ENCODE peak calls at places on chromosomes 13 and 19, in five cellular contexts. O, X, T, A and F are unnamed samples.

GRCh38 chr13:43516401-43516826 is 270.4 kb downstream of the ENOX1 start:
- DNase-seq in A (no peak), T (no peak), X (peak), O (peak), F (peak)

GRCh38 chr13:111395511-111396393 is 75.3 kb downstream of the TEX29 start:
- DNase-seq in X (no peak), A (no peak), O (no peak), T (no peak), F (no peak)

GRCh38 chr19:17751103-17751911 is at the start of gene FCHO1:
- DNase-seq in A (no peak), X (no peak), O (no peak), T (peak), F (no peak)

GRCh38 chr13:66462187-66462586 is 767.9 kb downstream of the PCDH9 start:
- DNase-seq in X (no peak), O (no peak), A (no peak), T (no peak), F (no peak)

GRCh38 chr13:51645154-51645650 is 60.9 kb downstream of the WDFY2 start:
- DNase-seq in O (peak), A (no peak), X (peak), T (no peak), F (peak)

GRCh38 chr13:24692541-24692940 is 12.3 kb downstream of the ATP12A start:
- DNase-seq in O (peak), A (no peak), T (no peak), X (peak), F (peak)

GRCh38 chr13:98752111-98752941 is at the start of gene SLC15A1:
- DNase-seq in X (no peak), T (no peak), A (peak), O (no peak), F (no peak)

GRCh38 chr13:106568225-106569003 is 477 bp upstream of the ARGLU1 start:
- DNase-seq in A (no peak), X (no peak), T (no peak), O (no peak), F (no peak)

GRCh38 chr19:19458110-19458816 is 52.8 kb downstream of the GATAD2A start:
- DNase-seq in X (no peak), A (no peak), O (no peak), T (no peak), F (no peak)

GRCh38 chr13:40230833-40231266 is 435.6 kb downstream of the FOXO1 start:
- DNase-seq in T (no peak), A (no peak), O (no peak), X (peak), F (peak)

GRCh38 chr19:48450441-48450840 is 4.7 kb downstream of the GRWD1 start:
- DNase-seq in X (no peak), T (no peak), A (no peak), O (no peak), F (no peak)

GRCh38 chr19:3263866-3264265 is 39.4 kb downstream of the CELF5 start:
- DNase-seq in T (no peak), X (no peak), A (no peak), O (no peak), F (no peak)

GRCh38 chr13:20383058-20383457 is 142.6 kb downstream of the CRYL1 start:
- DNase-seq in X (no peak), A (no peak), O (no peak), T (no peak), F (no peak)

GRCh38 chr13:101515504-101515903 is 63.0 kb downstream of the ITGBL1 start:
- DNase-seq in O (no peak), X (no peak), T (no peak), A (no peak), F (no peak)

GRCh38 chr19:55484571-55485438 is at the start of gene NAT14:
- DNase-seq in T (peak), X (peak), A (peak), O (peak), F (peak)

GRCh38 chr19:43532571-43532961 is 422 bp upstream of the ZNF575 start:
- DNase-seq in X (no peak), T (no peak), A (no peak), O (no peak), F (peak)

GRCh38 chr13:38582133-38582532 is 104.7 kb upstream of the FREM2 start:
- DNase-seq in O (peak), X (peak), T (no peak), A (peak), F (peak)

GRCh38 chr13:42561752-42562467 is 12.0 kb upstream of the TNFSF11 start:
- DNase-seq in O (no peak), T (no peak), X (no peak), A (no peak), F (peak)

GRCh38 chr19:7434391-7434790 is 54.4 kb downstream of the PEX11G start:
- DNase-seq in O (no peak), A (no peak), X (no peak), T (no peak), F (no peak)

GRCh38 chr13:40170982-40171381 is 495.5 kb downstream of the FOXO1 start:
- DNase-seq in A (no peak), T (no peak), X (no peak), O (no peak), F (no peak)

GRCh38 chr13:75365724-75366173 is 116.2 kb downstream of the TBC1D4 start:
- DNase-seq in O (peak), X (peak), A (no peak), T (no peak), F (no peak)

GRCh38 chr19:55368701-55369563 is 1.3 kb downstream of the IL11 start:
- DNase-seq in T (no peak), O (peak), A (peak), X (peak), F (peak)

GRCh38 chr13:40624338-40624737 is 42.1 kb downstream of the FOXO1 start:
- DNase-seq in A (no peak), T (no peak), O (peak), X (peak), F (peak)

GRCh38 chr19:55436847-55437246 is 6.3 kb downstream of the SHISA7 start:
- DNase-seq in X (no peak), T (no peak), O (no peak), A (no peak), F (no peak)

GRCh38 chr19:16143399-16144215 is at the start of gene HSH2D:
- DNase-seq in A (no peak), T (peak), O (no peak), X (no peak), F (no peak)

GRCh38 chr13:42729857-42730402 is 51.5 kb upstream of the FAM216B start:
- DNase-seq in T (no peak), O (no peak), X (no peak), A (no peak), F (no peak)

GRCh38 chr19:53308339-53308811 is 25.2 kb upstream of the ZNF845 start:
- DNase-seq in A (peak), T (peak), O (no peak), X (peak), F (peak)

GRCh38 chr13:110907951-110908898 is 6.6 kb downstream of the ANKRD10 start:
- DNase-seq in T (no peak), X (peak), O (peak), A (no peak), F (no peak)

GRCh38 chr13:25686831-25687495 is 315.2 kb downstream of the ATP8A2 start:
- DNase-seq in T (no peak), O (no peak), X (no peak), A (no peak), F (no peak)

GRCh38 chr19:51709575-51709974 is 14.2 kb downstream of the HAS1 start:
- DNase-seq in O (no peak), A (no peak), T (no peak), X (no peak), F (no peak)

GRCh38 chr13:49421391-49421790 is 22.5 kb downstream of the CAB39L start:
- DNase-seq in T (no peak), A (peak), O (no peak), X (peak), F (peak)

GRCh38 chr19:58394821-58395219 is 636 bp upstream of the RNF225 start:
- DNase-seq in A (no peak), O (no peak), X (no peak), T (no peak), F (no peak)

DNA sequence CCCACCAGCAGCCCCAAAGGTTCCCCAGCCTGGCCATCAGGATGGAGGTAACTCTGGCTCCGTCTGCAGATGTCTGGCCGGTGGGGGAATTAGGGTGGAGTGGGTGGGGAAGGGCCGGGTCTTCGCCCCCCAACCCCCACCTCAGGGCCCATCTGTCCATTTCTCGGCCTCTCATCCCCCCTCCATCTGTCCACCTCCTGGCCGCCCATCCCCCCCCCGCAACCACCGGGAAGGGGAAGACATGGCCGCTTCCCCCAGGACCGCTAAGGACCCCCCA is 833 bp downstream of the LRFN1 start:
- DNase-seq in X (no peak), A (no peak), T (no peak), O (no peak), F (no peak)
- H3K4me3 ChIP-seq in X (peak), A (peak), T (peak), O (peak), F (peak)

DNA sequence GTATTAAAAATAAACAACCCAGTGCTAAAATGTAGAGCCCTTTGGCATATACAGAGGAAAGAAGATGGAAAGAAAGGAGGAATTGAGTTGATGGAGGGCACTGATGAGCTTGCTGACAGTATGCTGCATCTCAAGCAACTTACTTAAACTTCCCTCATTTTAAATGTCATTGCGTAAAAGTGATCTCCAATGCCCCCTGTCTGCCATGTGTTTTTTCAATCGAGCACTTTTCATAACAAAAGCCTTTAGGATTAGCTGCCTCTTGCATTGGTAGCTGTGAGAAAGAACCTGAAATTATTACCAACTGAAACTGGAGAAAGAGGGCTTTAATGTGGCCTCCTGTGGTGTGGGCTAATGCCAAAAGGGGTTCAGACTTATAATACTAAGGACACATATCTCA is 541.6 kb downstream of the SUCLA2 start:
- DNase-seq in X (peak), O (peak), A (peak), T (no peak), F (peak)
- TF ChIP-seq CTCF in X (peak), O (peak), A (peak), T (no peak), F (peak)

GRCh38 chr13:67827992-67828391 is 597.9 kb upstream of the PCDH9 start:
- DNase-seq in X (no peak), T (no peak), O (no peak), A (no peak), F (no peak)

GRCh38 chr13:67833564-67833963 is 603.4 kb upstream of the PCDH9 start:
- DNase-seq in T (no peak), X (no peak), O (no peak), A (no peak), F (no peak)

DNA sequence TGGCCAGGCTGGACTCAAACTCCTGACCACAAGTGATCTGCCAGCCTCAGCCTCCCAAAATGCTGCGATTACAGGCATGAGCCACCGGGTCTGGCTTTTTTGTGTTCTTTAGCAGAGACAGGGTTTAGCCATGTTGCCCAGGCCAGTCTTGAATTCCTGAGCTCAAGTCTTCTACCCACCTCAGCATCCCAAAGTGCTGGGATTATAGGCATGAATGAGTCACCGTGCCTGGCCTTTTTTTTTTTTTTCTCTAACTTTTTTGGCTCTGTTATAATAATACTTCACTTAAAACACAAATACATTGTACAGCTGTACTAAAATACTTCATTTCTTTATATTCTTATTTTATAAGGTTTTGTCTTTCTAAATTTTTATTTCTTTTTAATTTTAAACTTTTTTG is 599.5 kb upstream of the PCDH9 start:
- DNase-seq in O (no peak), X (no peak), A (peak), T (no peak), F (no peak)
- H3K4me3 ChIP-seq in O (no peak), X (no peak), A (no peak), T (no peak), F (no peak)

GRCh38 chr13:99941086-99941485 is 30.5 kb downstream of the ZIC5 start:
- DNase-seq in T (no peak), X (no peak), O (no peak), A (no peak), F (no peak)

GRCh38 chr13:99931462-99931861 is 40.1 kb downstream of the ZIC5 start:
- DNase-seq in O (no peak), A (no peak), T (no peak), X (no peak), F (no peak)

GRCh38 chr13:99932912-99933311 is 38.7 kb downstream of the ZIC5 start:
- DNase-seq in O (no peak), A (no peak), X (no peak), T (no peak), F (no peak)

GRCh38 chr13:99930925-99931324 is 40.6 kb downstream of the ZIC5 start:
- DNase-seq in O (no peak), T (no peak), X (no peak), A (no peak), F (no peak)

GRCh38 chr13:99935772-99936171 is 35.8 kb downstream of the ZIC5 start:
- DNase-seq in T (no peak), A (no peak), O (no peak), X (no peak), F (no peak)
- TF ChIP-seq CTCF in T (no peak), A (peak), O (no peak), X (no peak), F (no peak)

GRCh38 chr19:32223595-32224370 is 121.6 kb upstream of the ZNF507 start:
- DNase-seq in A (peak), X (no peak), O (no peak), T (no peak), F (no peak)

GRCh38 chr19:32223106-32223505 is 122.3 kb upstream of the ZNF507 start:
- DNase-seq in A (no peak), T (no peak), X (no peak), O (no peak), F (no peak)

GRCh38 chr19:32227561-32228165 is 117.7 kb upstream of the ZNF507 start:
- DNase-seq in T (no peak), X (no peak), A (no peak), O (no peak), F (no peak)

GRCh38 chr19:32222594-32222993 is 122.8 kb upstream of the ZNF507 start:
- DNase-seq in T (no peak), A (no peak), X (no peak), O (no peak), F (no peak)

GRCh38 chr19:32224371-32225244 is 120.8 kb upstream of the ZNF507 start:
- DNase-seq in X (peak), A (peak), O (peak), T (peak), F (peak)
- H3K4me3 ChIP-seq in X (no peak), A (peak), O (peak), T (peak), F (peak)

GRCh38 chr13:47126432-47126831 is 229.6 kb upstream of the HTR2A start:
- DNase-seq in A (no peak), T (no peak), O (peak), X (peak), F (peak)
- TF ChIP-seq CTCF in A (peak), T (no peak), O (peak), X (peak), F (no peak)

GRCh38 chr19:5539431-5539833 is 28.3 kb downstream of the TINCR start:
- DNase-seq in A (peak), O (no peak), X (no peak), T (peak), F (no peak)
- H3K4me3 ChIP-seq in A (no peak), O (no peak), X (no peak), T (peak), F (no peak)

GRCh38 chr13:28056970-28057712 is 43.2 kb downstream of the FLT3 start:
- DNase-seq in A (no peak), O (no peak), X (no peak), T (no peak), F (no peak)

GRCh38 chr13:28056426-28056825 is 44.0 kb downstream of the FLT3 start:
- DNase-seq in T (no peak), X (no peak), A (no peak), O (no peak), F (no peak)

GRCh38 chr13:28055362-28055761 is 45.0 kb downstream of the FLT3 start:
- DNase-seq in A (no peak), X (no peak), T (no peak), O (no peak), F (no peak)

GRCh38 chr13:28059214-28059613 is 41.2 kb downstream of the FLT3 start:
- DNase-seq in A (peak), X (peak), O (peak), T (no peak), F (peak)
- TF ChIP-seq CTCF in A (peak), X (peak), O (peak), T (peak), F (peak)

DNA sequence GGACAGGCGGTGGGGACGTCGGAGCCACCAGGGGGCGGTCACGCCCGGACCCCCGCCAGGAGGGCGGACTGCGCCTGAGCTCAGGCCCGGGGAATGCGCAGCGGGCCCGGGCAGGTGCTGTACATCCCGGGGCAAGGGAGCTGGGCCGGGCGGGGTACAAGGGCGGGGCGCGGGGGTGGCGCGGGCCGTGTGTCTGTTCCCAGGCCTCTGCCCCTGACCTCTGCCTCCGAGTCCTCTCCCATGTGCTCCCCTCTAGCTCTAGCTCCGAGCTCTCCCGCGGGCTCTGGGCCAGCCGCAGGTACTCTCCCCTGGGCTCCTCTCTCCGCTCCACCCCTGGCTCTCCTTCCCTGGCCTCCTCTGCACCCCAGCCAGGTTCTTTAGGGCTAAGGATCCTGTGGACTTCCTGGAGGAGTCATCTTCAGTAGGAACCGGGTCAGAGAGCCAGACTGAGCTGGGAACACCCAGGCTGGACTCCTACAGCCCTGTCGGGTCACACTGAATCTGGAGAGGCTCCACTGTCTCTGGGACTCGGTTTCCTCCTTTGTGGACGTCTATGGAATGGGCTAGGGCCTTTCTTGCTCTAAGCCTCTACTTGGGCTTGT is 2.3 kb downstream of the PPP1R13L start:
- DNase-seq in X (peak), A (peak), T (peak), O (peak), F (peak)
- H3K4me3 ChIP-seq in X (no peak), A (no peak), T (peak), O (peak), F (no peak)

DNA sequence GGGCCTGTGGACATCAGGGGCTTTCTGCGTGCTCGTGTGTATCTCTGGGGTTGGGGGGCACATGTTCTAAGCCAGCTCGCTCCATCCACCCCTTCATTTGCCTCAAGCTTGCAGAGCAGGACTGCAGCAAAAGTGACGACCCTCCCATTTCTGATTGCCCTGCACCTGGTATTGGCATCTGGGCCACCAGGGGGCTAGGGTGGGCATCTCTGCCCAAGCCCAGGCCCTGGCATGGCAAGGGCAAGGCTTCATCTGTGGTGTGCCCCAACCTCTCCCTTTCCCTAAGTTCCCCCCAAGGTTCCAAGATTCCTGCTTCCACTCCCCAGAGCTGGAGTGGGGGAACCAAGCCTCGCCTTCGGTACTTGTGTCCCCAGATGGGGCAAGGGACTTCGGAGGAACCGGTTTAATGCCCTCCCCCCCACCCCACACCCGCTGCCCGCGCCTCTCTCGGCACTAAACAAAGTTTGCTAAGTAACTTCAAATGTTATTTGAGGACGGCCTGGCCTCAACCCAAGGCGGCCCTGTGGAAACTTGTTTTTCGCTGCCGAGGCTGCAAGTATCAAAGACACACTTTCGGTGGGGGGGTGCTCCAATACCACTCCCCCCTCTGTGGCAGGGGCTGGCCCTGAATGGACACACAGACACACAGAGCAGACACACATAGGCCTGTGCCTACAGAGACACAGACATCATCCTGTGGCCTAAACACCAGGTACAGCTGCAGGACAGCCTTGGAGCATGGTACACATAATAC is 12.2 kb downstream of the NFIX start:
- DNase-seq in A (no peak), X (no peak), O (peak), T (peak), F (no peak)
- TF ChIP-seq CTCF in A (no peak), X (no peak), O (no peak), T (no peak), F (no peak)